ENCODE peak calls at places on chromosome 7, in six cellular contexts. One of them, this sample, is unnamed.
A peak's percentile ranks its signal among the peaks of the same experiment; 100 is the strongest.

GRCh38 chr7:26440253-26440992 is 148.8 kb downstream of the SNX10 start:
- DNase-seq in Ammon's horn: no peak
- DNase-seq in heart left ventricle: no peak
- DNase-seq in activated CD4-positive, alpha-beta T cell treated with anti-CD3 and anti-CD28 coated beads for 24 hours: no peak
- DNase-seq in NCI-H748 treated with DMSO at 0.1 percent for 48 hours: no peak
- DNase-seq in germinal center: peak; percentile 19
- DNase-seq in this sample: no peak

GRCh38 chr7:158120751-158121150 is 466.9 kb downstream of the PTPRN2 start:
- DNase-seq in NCI-H748 treated with DMSO at 0.1 percent for 48 hours: no peak
- DNase-seq in germinal center: no peak
- DNase-seq in heart left ventricle: no peak
- DNase-seq in activated CD4-positive, alpha-beta T cell treated with anti-CD3 and anti-CD28 coated beads for 24 hours: no peak
- DNase-seq in Ammon's horn: no peak
- DNase-seq in this sample: no peak

GRCh38 chr7:13829914-13830603 is 159.4 kb downstream of the ETV1 start:
- DNase-seq in heart left ventricle: peak; percentile 13
- DNase-seq in germinal center: no peak
- DNase-seq in activated CD4-positive, alpha-beta T cell treated with anti-CD3 and anti-CD28 coated beads for 24 hours: no peak
- DNase-seq in Ammon's horn: no peak
- DNase-seq in NCI-H748 treated with DMSO at 0.1 percent for 48 hours: peak; percentile 87
- DNase-seq in this sample: no peak

GRCh38 chr7:997404-998395 is 14.7 kb downstream of the CYP2W1 start:
- DNase-seq in activated CD4-positive, alpha-beta T cell treated with anti-CD3 and anti-CD28 coated beads for 24 hours: no peak
- DNase-seq in heart left ventricle: no peak
- DNase-seq in Ammon's horn: no peak
- DNase-seq in germinal center: no peak
- DNase-seq in NCI-H748 treated with DMSO at 0.1 percent for 48 hours: no peak
- DNase-seq in this sample: no peak

GRCh38 chr7:41716691-41717090 is 13.8 kb upstream of the INHBA start:
- DNase-seq in heart left ventricle: no peak
- DNase-seq in activated CD4-positive, alpha-beta T cell treated with anti-CD3 and anti-CD28 coated beads for 24 hours: no peak
- DNase-seq in Ammon's horn: no peak
- DNase-seq in germinal center: no peak
- DNase-seq in NCI-H748 treated with DMSO at 0.1 percent for 48 hours: no peak
- DNase-seq in this sample: no peak

GRCh38 chr7:111734955-111735660 is 172.8 kb upstream of the IMMP2L start:
- DNase-seq in activated CD4-positive, alpha-beta T cell treated with anti-CD3 and anti-CD28 coated beads for 24 hours: no peak
- DNase-seq in germinal center: no peak
- DNase-seq in heart left ventricle: no peak
- DNase-seq in NCI-H748 treated with DMSO at 0.1 percent for 48 hours: no peak
- DNase-seq in Ammon's horn: no peak
- DNase-seq in this sample: no peak

GRCh38 chr7:93890041-93890463 is 501 bp downstream of the TFPI2 start:
- DNase-seq in heart left ventricle: peak; percentile 14
- DNase-seq in NCI-H748 treated with DMSO at 0.1 percent for 48 hours: peak; percentile 11
- DNase-seq in activated CD4-positive, alpha-beta T cell treated with anti-CD3 and anti-CD28 coated beads for 24 hours: no peak
- DNase-seq in germinal center: peak; percentile 2
- DNase-seq in Ammon's horn: no peak
- DNase-seq in this sample: no peak

GRCh38 chr7:134362587-134363483 is 46.1 kb upstream of the SLC35B4 start:
- DNase-seq in activated CD4-positive, alpha-beta T cell treated with anti-CD3 and anti-CD28 coated beads for 24 hours: no peak
- DNase-seq in Ammon's horn: no peak
- DNase-seq in germinal center: no peak
- DNase-seq in heart left ventricle: no peak
- DNase-seq in NCI-H748 treated with DMSO at 0.1 percent for 48 hours: no peak
- DNase-seq in this sample: no peak

GRCh38 chr7:131224996-131225395 is 102.7 kb upstream of the MKLN1 start:
- DNase-seq in activated CD4-positive, alpha-beta T cell treated with anti-CD3 and anti-CD28 coated beads for 24 hours: no peak
- DNase-seq in heart left ventricle: no peak
- DNase-seq in germinal center: no peak
- DNase-seq in NCI-H748 treated with DMSO at 0.1 percent for 48 hours: no peak
- DNase-seq in Ammon's horn: no peak
- DNase-seq in this sample: no peak

GRCh38 chr7:156932006-156932405 is 17.5 kb upstream of the NOM1 start:
- DNase-seq in Ammon's horn: no peak
- DNase-seq in activated CD4-positive, alpha-beta T cell treated with anti-CD3 and anti-CD28 coated beads for 24 hours: no peak
- DNase-seq in NCI-H748 treated with DMSO at 0.1 percent for 48 hours: no peak
- DNase-seq in germinal center: no peak
- DNase-seq in heart left ventricle: no peak
- DNase-seq in this sample: no peak

GRCh38 chr7:64045301-64046040 is at the start of gene ZNF727:
- DNase-seq in Ammon's horn: peak; percentile 92
- DNase-seq in heart left ventricle: peak; percentile 81
- DNase-seq in NCI-H748 treated with DMSO at 0.1 percent for 48 hours: no peak
- DNase-seq in activated CD4-positive, alpha-beta T cell treated with anti-CD3 and anti-CD28 coated beads for 24 hours: no peak
- DNase-seq in germinal center: no peak
- DNase-seq in this sample: no peak

GRCh38 chr7:123747620-123748141 is 1.1 kb downstream of the WASL start:
- DNase-seq in activated CD4-positive, alpha-beta T cell treated with anti-CD3 and anti-CD28 coated beads for 24 hours: no peak
- DNase-seq in Ammon's horn: peak; percentile 71
- DNase-seq in NCI-H748 treated with DMSO at 0.1 percent for 48 hours: peak; percentile 72
- DNase-seq in heart left ventricle: peak; percentile 66
- DNase-seq in germinal center: no peak
- DNase-seq in this sample: peak; percentile 8

GRCh38 chr7:150397376-150398107 is 18.4 kb downstream of the ZNF775 start:
- DNase-seq in NCI-H748 treated with DMSO at 0.1 percent for 48 hours: no peak
- DNase-seq in Ammon's horn: no peak
- DNase-seq in germinal center: no peak
- DNase-seq in heart left ventricle: no peak
- DNase-seq in activated CD4-positive, alpha-beta T cell treated with anti-CD3 and anti-CD28 coated beads for 24 hours: no peak
- DNase-seq in this sample: no peak

GRCh38 chr7:153392726-153393125 is 633.2 kb downstream of the ACTR3B start:
- DNase-seq in germinal center: no peak
- DNase-seq in Ammon's horn: no peak
- DNase-seq in NCI-H748 treated with DMSO at 0.1 percent for 48 hours: no peak
- DNase-seq in activated CD4-positive, alpha-beta T cell treated with anti-CD3 and anti-CD28 coated beads for 24 hours: no peak
- DNase-seq in heart left ventricle: no peak
- DNase-seq in this sample: no peak

GRCh38 chr7:94483843-94484242 is 25.8 kb upstream of the CASD1 start:
- DNase-seq in activated CD4-positive, alpha-beta T cell treated with anti-CD3 and anti-CD28 coated beads for 24 hours: no peak
- DNase-seq in NCI-H748 treated with DMSO at 0.1 percent for 48 hours: no peak
- DNase-seq in germinal center: no peak
- DNase-seq in Ammon's horn: no peak
- DNase-seq in heart left ventricle: no peak
- DNase-seq in this sample: no peak

GRCh38 chr7:97104719-97105129 is 12.8 kb upstream of the SDHAF3 start:
- DNase-seq in germinal center: peak; percentile 32
- DNase-seq in heart left ventricle: peak; percentile 80
- DNase-seq in NCI-H748 treated with DMSO at 0.1 percent for 48 hours: peak; percentile 79
- DNase-seq in activated CD4-positive, alpha-beta T cell treated with anti-CD3 and anti-CD28 coated beads for 24 hours: peak; percentile 54
- DNase-seq in Ammon's horn: peak; percentile 88
- DNase-seq in this sample: peak; percentile 54

GRCh38 chr7:57201021-57201894 is 69.0 kb upstream of the ZNF479 start:
- DNase-seq in germinal center: no peak
- DNase-seq in activated CD4-positive, alpha-beta T cell treated with anti-CD3 and anti-CD28 coated beads for 24 hours: no peak
- DNase-seq in Ammon's horn: no peak
- DNase-seq in heart left ventricle: no peak
- DNase-seq in NCI-H748 treated with DMSO at 0.1 percent for 48 hours: no peak
- DNase-seq in this sample: no peak

This sample was measured in NCI-H1048.